ENCODE peak calls at places on chromosome 13, in eight cellular contexts. H is Calu3; F is GM12865; J is spleen; W is body of pancreas; B is heart left ventricle; Y is A673; N is CD4-positive, alpha-beta T cell. O is an unnamed sample.

GRCh38 chr13:35549481-35549880 is 73.0 kb upstream of the MAB21L1 start:
- DNase-seq in H (peak), F (peak), J (no peak), W (no peak), B (no peak), Y (peak), N (no peak), O (peak)

GRCh38 chr13:60753641-60754040 is 356.6 kb downstream of the TDRD3 start:
- DNase-seq in H (no peak), F (no peak), J (no peak), W (no peak), B (no peak), Y (no peak), N (no peak), O (no peak)

GRCh38 chr13:94988654-94989053 is 276.3 kb upstream of the SOX21 start:
- DNase-seq in H (no peak), F (peak), J (no peak), W (no peak), B (no peak), Y (peak), N (no peak), O (no peak)

GRCh38 chr13:46211116-46211515 is 612 bp upstream of the LRRC63 start:
- DNase-seq in H (no peak), F (peak), J (no peak), W (no peak), B (no peak), Y (peak), N (peak), O (peak)

GRCh38 chr13:29065142-29065541 is 245.0 kb downstream of the MTUS2 start:
- DNase-seq in H (no peak), F (peak), J (no peak), W (no peak), B (no peak), Y (no peak), N (no peak), O (no peak)

GRCh38 chr13:49354719-49355118 is 89.1 kb downstream of the CAB39L start:
- DNase-seq in H (no peak), F (no peak), J (no peak), W (no peak), B (no peak), Y (no peak), N (no peak), O (no peak)

GRCh38 chr13:105506463-105506862 is 1029.0 kb downstream of the EFNB2 start:
- DNase-seq in H (no peak), F (no peak), J (no peak), W (no peak), B (no peak), Y (no peak), N (no peak), O (no peak)

GRCh38 chr13:102825921-102826706 is 19.7 kb upstream of the ERCC5 start:
- DNase-seq in H (no peak), F (no peak), J (no peak), W (no peak), B (no peak), Y (peak), N (no peak), O (no peak)

GRCh38 chr13:63731896-63732295 is 2316.2 kb upstream of the PCDH20 start:
- DNase-seq in H (peak), F (no peak), J (no peak), W (peak), B (no peak), Y (no peak), N (no peak), O (no peak)

GRCh38 chr13:42762251-42762650 is 19.1 kb upstream of the FAM216B start:
- DNase-seq in H (no peak), F (no peak), J (no peak), W (no peak), B (no peak), Y (no peak), N (no peak), O (no peak)

GRCh38 chr13:109790951-109791605 is 4.7 kb upstream of the IRS2 start:
- DNase-seq in H (no peak), F (no peak), J (no peak), W (peak), B (no peak), Y (peak), N (no peak), O (no peak)

GRCh38 chr13:41145136-41145908 is 12.7 kb upstream of the KBTBD6 start:
- DNase-seq in H (no peak), F (no peak), J (no peak), W (no peak), B (no peak), Y (no peak), N (no peak), O (no peak)

GRCh38 chr13:44605275-44605674 is 29.1 kb upstream of the TSC22D1 start:
- DNase-seq in H (no peak), F (no peak), J (no peak), W (no peak), B (no peak), Y (no peak), N (no peak), O (no peak)

GRCh38 chr13:31191748-31192147 is 8.0 kb upstream of the B3GLCT start:
- DNase-seq in H (no peak), F (no peak), J (no peak), W (no peak), B (no peak), Y (no peak), N (no peak), O (no peak)

GRCh38 chr13:112574476-112575294 is 13.3 kb downstream of the TUBGCP3 start:
- DNase-seq in H (no peak), F (no peak), J (no peak), W (no peak), B (no peak), Y (no peak), N (no peak), O (no peak)

GRCh38 chr13:25958983-25959382 is 92.8 kb downstream of the SHISA2 start:
- DNase-seq in H (no peak), F (no peak), J (no peak), W (no peak), B (no peak), Y (no peak), N (no peak), O (no peak)

GRCh38 chr13:19985219-19985556 is 26.7 kb downstream of the ZMYM2 start:
- DNase-seq in H (no peak), F (no peak), J (no peak), W (no peak), B (no peak), Y (no peak), N (no peak), O (no peak)

GRCh38 chr13:29955137-29955650 is 104.8 kb upstream of the UBL3 start:
- DNase-seq in H (no peak), F (no peak), J (no peak), W (no peak), B (no peak), Y (no peak), N (no peak), O (no peak)

GRCh38 chr13:113621046-113621445 is 36.5 kb downstream of the TFDP1 start:
- DNase-seq in H (no peak), F (no peak), J (peak), W (no peak), B (no peak), Y (no peak), N (no peak), O (no peak)

GRCh38 chr13:34459856-34460255 is 482.2 kb upstream of the NBEA start:
- DNase-seq in H (no peak), F (peak), J (no peak), W (no peak), B (no peak), Y (no peak), N (no peak), O (no peak)

GRCh38 chr13:44165895-44166496 is 207.6 kb upstream of the SERP2 start:
- DNase-seq in H (no peak), F (no peak), J (no peak), W (no peak), B (no peak), Y (no peak), N (no peak), O (no peak)

GRCh38 chr13:30125422-30126073 is 181.8 kb downstream of the KATNAL1 start:
- DNase-seq in H (no peak), F (no peak), J (no peak), W (peak), B (no peak), Y (no peak), N (no peak), O (no peak)

GRCh38 chr13:101415358-101416174 is 742 bp downstream of the NALCN start:
- DNase-seq in H (no peak), F (peak), J (no peak), W (no peak), B (no peak), Y (no peak), N (no peak), O (peak)

GRCh38 chr13:107233541-107233940 is 665.6 kb upstream of the ARGLU1 start:
- DNase-seq in H (no peak), F (no peak), J (no peak), W (no peak), B (no peak), Y (no peak), N (no peak), O (no peak)

GRCh38 chr13:27960362-27961226 is 8.5 kb downstream of the CDX2 start:
- DNase-seq in H (peak), F (peak), J (peak), W (peak), B (no peak), Y (peak), N (no peak), O (peak)
- TF ChIP-seq CTCF in H (peak), F (peak), J (peak), W (peak), B (peak), Y (peak), N (no peak), O (peak)

GRCh38 chr13:96816261-96816660 is 178.0 kb downstream of the OXGR1 start:
- DNase-seq in H (no peak), F (no peak), J (no peak), W (no peak), B (no peak), Y (no peak), N (no peak), O (no peak)

GRCh38 chr13:96821381-96821780 is 172.9 kb downstream of the OXGR1 start:
- DNase-seq in H (no peak), F (no peak), J (no peak), W (no peak), B (no peak), Y (no peak), N (no peak), O (no peak)

GRCh38 chr13:96816874-96817273 is 177.4 kb downstream of the OXGR1 start:
- DNase-seq in H (no peak), F (no peak), J (no peak), W (no peak), B (peak), Y (no peak), N (no peak), O (no peak)

GRCh38 chr13:96819375-96819774 is 174.9 kb downstream of the OXGR1 start:
- DNase-seq in H (no peak), F (no peak), J (no peak), W (no peak), B (no peak), Y (no peak), N (no peak), O (no peak)

DNA sequence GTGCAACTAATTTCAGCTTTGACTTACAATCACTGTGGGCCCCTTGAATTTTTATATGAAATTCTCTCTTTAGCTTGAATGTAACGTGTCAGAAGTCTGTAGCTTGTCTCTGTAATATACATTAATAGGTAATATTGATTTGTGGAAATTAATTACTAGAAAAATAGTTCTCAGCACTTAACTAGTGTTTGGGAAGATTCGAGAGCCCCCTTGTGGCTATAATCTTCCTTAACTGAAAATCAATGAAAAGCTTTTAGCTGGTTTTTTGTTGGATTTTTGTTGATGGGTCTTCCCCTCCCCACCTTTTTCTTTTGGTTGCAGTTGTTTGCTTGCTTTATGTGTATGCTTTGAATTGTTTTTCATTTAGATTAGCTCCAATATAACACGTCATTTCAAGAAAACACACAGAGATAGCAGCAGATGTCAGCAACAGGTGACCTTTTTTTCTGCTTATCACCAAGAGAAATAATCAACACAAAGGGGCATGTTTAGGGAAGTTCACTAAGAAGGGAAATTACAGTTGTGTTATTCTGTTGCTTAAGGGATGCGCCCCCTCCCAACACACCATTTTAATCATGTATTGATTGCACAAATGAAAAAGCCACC is 176.8 kb downstream of the OXGR1 start:
- DNase-seq in H (no peak), F (peak), J (no peak), W (no peak), B (no peak), Y (peak), N (no peak), O (no peak)
- TF ChIP-seq CTCF in H (no peak), F (peak), J (no peak), W (peak), B (peak), Y (peak), N (no peak), O (peak)

GRCh38 chr13:98827449-98827848 is 75.0 kb upstream of the SLC15A1 start:
- DNase-seq in H (no peak), F (no peak), J (no peak), W (no peak), B (no peak), Y (no peak), N (no peak), O (no peak)
- TF ChIP-seq CTCF in H (no peak), F (no peak), J (no peak), W (no peak), B (no peak), Y (no peak), N (no peak), O (no peak)

GRCh38 chr13:27556109-27556508 is 64.2 kb downstream of the LNX2 start:
- DNase-seq in H (peak), F (no peak), J (no peak), W (peak), B (no peak), Y (no peak), N (no peak), O (no peak)
- TF ChIP-seq CTCF in H (no peak), F (no peak), J (no peak), W (no peak), B (peak), Y (peak), N (no peak), O (peak)